ENCODE peak calls at places on chromosomes 1 and 21, in six cellular contexts. L, W, C, Y, E and K are unnamed samples.

GRCh38 chr1:160130486-160130885 is 14.9 kb downstream of the ATP1A2 start:
- DNase-seq in L (no peak), E (no peak), Y (no peak), W (no peak), C (no peak), K (no peak)

GRCh38 chr1:150476754-150477153 is 10.5 kb upstream of the TARS2 start:
- DNase-seq in C (no peak), E (no peak), L (no peak), W (no peak), Y (no peak), K (no peak)

GRCh38 chr21:45220106-45220505 is 67.6 kb downstream of the POFUT2 start:
- DNase-seq in Y (no peak), C (no peak), W (no peak), E (no peak), L (no peak), K (no peak)

GRCh38 chr1:15326691-15327530 is 79.9 kb downstream of the FHAD1 start:
- DNase-seq in E (no peak), C (no peak), L (peak; percentile 47), Y (no peak), W (no peak), K (no peak)

GRCh38 chr1:157115851-157116734 is 16.5 kb upstream of the ETV3L start:
- DNase-seq in W (no peak), C (no peak), Y (no peak), E (no peak), L (no peak), K (no peak)

GRCh38 chr21:38861989-38862683 is 56.4 kb downstream of the ETS2 start:
- DNase-seq in C (no peak), Y (no peak), E (no peak), L (no peak), W (no peak), K (no peak)

GRCh38 chr1:245256528-245256927 is 101.7 kb downstream of the KIF26B start:
- DNase-seq in L (no peak), C (no peak), Y (no peak), W (no peak), E (no peak), K (no peak)

GRCh38 chr1:44029911-44030605 is 1.2 kb downstream of the SLC6A9 start:
- DNase-seq in Y (peak; percentile 95), L (peak; percentile 88), W (peak; percentile 86), C (peak; percentile 89), E (peak; percentile 65), K (peak; percentile 50)

GRCh38 chr1:6519491-6519934 is 28.0 kb upstream of the PLEKHG5 start:
- DNase-seq in W (no peak), L (peak; percentile 22), C (no peak), E (no peak), Y (no peak), K (no peak)

GRCh38 chr1:9009438-9010366 is 16.5 kb downstream of the SLC2A7 start:
- DNase-seq in Y (peak; percentile 64), W (no peak), L (peak; percentile 60), E (no peak), C (peak; percentile 40), K (no peak)

GRCh38 chr21:45481566-45481965 is 60.7 kb downstream of the SLC19A1 start:
- DNase-seq in Y (no peak), E (no peak), W (no peak), C (no peak), L (no peak), K (no peak)

GRCh38 chr1:15788624-15789301 is 18.7 kb downstream of the UQCRHL start:
- DNase-seq in Y (no peak), L (no peak), W (no peak), E (no peak), C (peak; percentile 53), K (no peak)

DNA sequence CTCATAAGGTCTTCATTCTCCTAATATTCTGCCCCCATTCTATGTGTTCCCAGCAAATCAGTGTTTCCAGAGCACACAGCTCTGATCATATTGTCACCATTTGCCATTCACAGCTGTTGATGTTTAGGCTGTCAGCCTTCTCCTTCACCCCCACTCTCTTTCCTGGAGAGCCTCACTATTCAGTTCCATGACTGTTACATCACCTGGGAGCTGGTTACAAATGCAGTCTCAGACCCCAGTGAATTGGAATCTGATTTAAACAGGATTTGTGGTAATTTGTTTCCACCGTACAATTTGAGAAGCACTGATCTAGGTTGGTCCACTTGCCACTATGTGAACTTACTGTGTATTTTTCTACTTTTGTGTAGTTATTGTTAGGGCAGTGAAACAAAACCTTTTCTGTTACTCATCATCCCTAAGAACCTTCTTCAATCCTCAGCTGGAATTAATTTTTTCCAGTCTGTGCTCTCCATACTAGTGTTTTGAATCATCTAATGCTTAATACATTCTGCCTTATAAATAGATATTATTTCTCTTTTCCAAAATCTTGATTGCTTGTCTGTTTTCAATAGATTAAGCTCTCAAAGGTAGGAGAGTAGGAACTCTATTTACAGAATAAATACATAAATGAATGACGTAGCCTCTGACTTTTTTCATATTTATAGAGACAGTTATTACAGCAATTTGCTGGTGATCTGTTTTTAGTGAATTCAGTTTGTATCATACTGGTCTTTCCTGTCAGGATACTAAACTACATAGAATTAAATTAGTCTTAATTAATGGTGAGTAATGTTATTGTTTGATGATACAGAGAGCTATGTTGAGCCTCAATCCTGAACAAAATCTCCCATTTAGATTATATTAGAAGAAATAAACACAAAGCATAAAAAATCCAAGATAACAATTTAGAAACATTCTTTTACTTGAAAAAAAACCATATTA is 8.1 kb downstream of the SNX7 start:
- DNase-seq in W (no peak), C (no peak), Y (no peak), E (no peak), L (peak; percentile 33), K (no peak)
- TF ChIP-seq POLR2AphosphoS5 in W (no peak), C (no peak), Y (no peak), E (no peak), L (no peak), K (no peak)

DNA sequence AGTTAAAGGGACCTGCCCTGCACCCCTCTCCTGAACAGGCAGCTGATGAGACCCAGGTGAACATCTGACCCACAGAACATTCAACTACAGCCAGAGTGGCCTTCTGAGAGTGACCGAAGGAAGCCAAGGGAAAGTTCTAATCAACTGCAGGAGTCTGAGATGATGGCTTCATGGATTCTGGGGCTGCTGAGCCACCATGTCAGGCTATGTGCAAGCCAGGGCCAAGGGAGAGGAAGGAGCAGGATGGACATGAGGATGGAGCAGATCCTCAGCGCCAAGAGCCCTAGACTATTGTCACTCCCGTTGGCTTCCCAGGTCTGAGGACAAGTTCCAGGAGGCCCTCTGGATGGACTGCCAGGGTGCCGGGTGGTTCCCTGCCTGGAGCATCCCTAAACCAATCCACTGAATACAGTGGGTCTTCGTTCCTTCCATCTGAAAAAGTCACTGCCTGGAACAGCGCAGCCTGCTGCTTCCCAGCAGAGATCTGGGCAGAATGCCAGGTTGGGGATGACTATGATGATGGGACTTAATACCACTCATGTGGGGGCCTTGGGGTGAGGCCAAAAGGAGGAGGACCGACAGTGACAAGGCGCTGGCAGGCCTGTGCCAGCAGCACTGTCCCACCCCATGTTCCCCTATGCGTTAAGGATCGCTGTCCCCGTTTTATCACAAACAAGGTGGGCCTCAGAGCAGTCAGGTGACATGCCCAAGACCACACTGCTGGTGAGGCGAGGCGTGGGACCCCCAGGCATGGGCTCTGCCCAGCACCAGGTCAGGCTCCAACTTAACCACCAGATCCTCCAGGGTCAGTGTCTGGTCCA is 19.8 kb downstream of the SPOCD1 start:
- DNase-seq in C (peak; percentile 34), W (no peak), E (no peak), Y (peak; percentile 52), L (peak; percentile 61), K (no peak)
- H3K9ac ChIP-seq in C (no peak overlapping the region), W (no peak overlapping the region), E (no peak overlapping the region), Y (peak overlapping the region; percentile 15), L (no peak overlapping the region), K (no peak overlapping the region)

GRCh38 chr1:224616761-224617409 is 768 bp downstream of the CNIH3 start:
- DNase-seq in W (no peak), C (no peak), L (peak; percentile 34), E (no peak), Y (no peak), K (no peak)
- H3K4me3 ChIP-seq in W (no peak overlapping the region), C (no peak overlapping the region), L (peak overlapping the region; percentile 62), E (no peak overlapping the region), Y (no peak overlapping the region), K (peak overlapping the region; percentile 62)

DNA sequence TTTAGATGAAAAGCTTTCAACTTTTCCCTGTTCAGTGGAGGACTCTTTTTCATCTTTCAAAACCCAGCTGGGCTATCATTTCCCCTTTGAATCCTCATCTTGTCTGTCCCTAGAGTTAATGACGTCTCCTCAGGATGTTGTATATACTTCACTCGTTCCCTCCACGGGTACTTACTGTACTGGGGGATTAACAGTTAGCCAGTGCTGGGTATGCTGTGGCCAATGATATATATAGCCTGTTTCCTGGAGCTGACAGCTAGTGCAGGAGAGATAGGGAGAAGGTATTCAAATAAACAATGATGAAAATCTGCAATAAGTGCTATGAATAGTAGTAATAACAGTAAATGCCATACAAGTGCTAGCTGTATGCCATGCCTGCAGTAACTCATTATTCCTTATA is 9.9 kb downstream of the ACOT11 start:
- DNase-seq in L (no peak), Y (no peak), W (no peak), C (peak; percentile 30), E (no peak), K (no peak)
- TF ChIP-seq POLR2AphosphoS5 in L (no peak), Y (no peak), W (no peak), C (no peak), E (no peak), K (no peak)

GRCh38 chr1:34163792-34164509 is 1.1 kb downstream of the CSMD2 start:
- DNase-seq in Y (no peak), W (no peak), C (no peak), E (no peak), L (peak; percentile 64), K (no peak)

GRCh38 chr1:34164510-34165381 is at the start of gene CSMD2:
- DNase-seq in L (peak; percentile 83), Y (no peak), C (peak; percentile 1), E (no peak), W (no peak), K (no peak)

GRCh38 chr1:34165422-34165921 is 442 bp upstream of the CSMD2 start:
- DNase-seq in W (no peak), L (peak; percentile 42), Y (no peak), C (no peak), E (no peak), K (no peak)

GRCh38 chr1:34166191-34167090 is 1.4 kb upstream of the CSMD2 start:
- DNase-seq in E (no peak), Y (no peak), C (no peak), L (peak; percentile 40), W (no peak), K (no peak)

GRCh38 chr1:34162852-34163766 is 1.9 kb downstream of the CSMD2 start:
- DNase-seq in E (peak; percentile 32), Y (peak; percentile 60), W (peak; percentile 39), L (peak; percentile 89), C (peak; percentile 20), K (no peak)
- H3K9ac ChIP-seq in E (no peak overlapping the region), Y (no peak overlapping the region), W (no peak overlapping the region), L (no peak overlapping the region), C (no peak overlapping the region), K (no peak overlapping the region)